ENCODE peak calls at places on chromosomes 4 and X, in seven cellular contexts. I, N, T, M, Y, Z and U are unnamed samples.

GRCh38 chrX:22559506-22559905 is 286.8 kb downstream of the CBLL2 start:
- DNase-seq in Z (no peak), I (peak), Y (no peak), M (no peak), T (peak), N (no peak), U (no peak)

GRCh38 chr4:7430965-7431695 is 3.6 kb downstream of the PSAPL1 start:
- DNase-seq in M (peak), T (no peak), Z (no peak), Y (no peak), I (no peak), N (peak), U (no peak)

GRCh38 chrX:1316527-1316926 is 20.1 kb upstream of the IL3RA start:
- DNase-seq in T (no peak), M (peak), Z (no peak), N (peak), Y (no peak), I (no peak), U (no peak)

GRCh38 chr4:70895405-70895804 is 6.8 kb upstream of the MOB1B start:
- DNase-seq in Z (no peak), N (no peak), T (peak), Y (peak), M (no peak), I (no peak), U (no peak)

GRCh38 chr4:148444296-148445070 is 2.3 kb upstream of the NR3C2 start:
- DNase-seq in Z (no peak), M (peak), T (peak), I (no peak), Y (no peak), N (peak), U (no peak)

GRCh38 chr4:92198711-92199110 is 105.1 kb upstream of the GRID2 start:
- DNase-seq in N (no peak), Y (peak), Z (no peak), M (no peak), I (peak), T (peak), U (no peak)

GRCh38 chrX:21479695-21480280 is 105.6 kb downstream of the CNKSR2 start:
- DNase-seq in Z (no peak), M (no peak), I (peak), T (peak), Y (peak), N (no peak), U (no peak)

GRCh38 chr4:103099691-103100392 is at the start of gene BDH2:
- DNase-seq in T (peak), I (peak), N (no peak), Y (peak), M (peak), Z (no peak), U (no peak)

GRCh38 chrX:134849390-134849789 is 141.4 kb upstream of the SMIM10 start:
- DNase-seq in Z (no peak), M (no peak), I (peak), Y (peak), N (no peak), T (peak), U (no peak)

GRCh38 chr4:48943387-48943786 is 36.8 kb upstream of the OCIAD2 start:
- DNase-seq in Z (no peak), M (no peak), I (no peak), T (peak), N (no peak), Y (no peak), U (no peak)

GRCh38 chrX:111270339-111270738 is at the start of gene CAPN6:
- DNase-seq in T (peak), Y (no peak), I (no peak), M (no peak), N (no peak), Z (no peak), U (no peak)

GRCh38 chrX:12115377-12115776 is 22.9 kb upstream of the FRMPD4 start:
- DNase-seq in I (no peak), N (no peak), T (no peak), M (no peak), Y (no peak), Z (no peak), U (no peak)

GRCh38 chrX:46683023-46683422 is 75.9 kb downstream of the SLC9A7 start:
- DNase-seq in T (peak), Z (no peak), M (no peak), N (no peak), Y (peak), I (no peak), U (no peak)

GRCh38 chrX:110318664-110318968 is 731 bp upstream of the AMMECR1 start:
- DNase-seq in N (no peak), Z (no peak), T (no peak), Y (no peak), M (no peak), I (no peak), U (no peak)

GRCh38 chr4:73070072-73070385 is 513 bp upstream of the COX18 start:
- DNase-seq in T (no peak), Y (no peak), M (no peak), I (no peak), N (no peak), Z (no peak), U (no peak)

GRCh38 chrX:130758072-130758471 is 144.9 kb downstream of the ENOX2 start:
- DNase-seq in Y (no peak), N (no peak), I (no peak), T (no peak), M (no peak), Z (no peak), U (no peak)

GRCh38 chr4:67087897-67088296 is 457.4 kb downstream of the CENPC start:
- DNase-seq in M (no peak), I (no peak), N (peak), Z (no peak), T (peak), Y (peak), U (no peak)

GRCh38 chrX:131617182-131617581 is 73.3 kb downstream of the OR13H1 start:
- DNase-seq in Z (no peak), T (peak), M (no peak), I (peak), Y (peak), N (no peak), U (no peak)

GRCh38 chrX:92270936-92271655 is 491.9 kb downstream of the PCDH11X start:
- DNase-seq in T (no peak), I (peak), Y (no peak), N (no peak), Z (no peak), M (no peak), U (no peak)

GRCh38 chr4:115965588-115965987 is 852.2 kb upstream of the NDST4 start:
- DNase-seq in M (no peak), T (no peak), N (no peak), Y (no peak), Z (no peak), I (no peak), U (no peak)

GRCh38 chr4:121278811-121279368 is 101.9 kb downstream of the QRFPR start:
- DNase-seq in Z (no peak), M (no peak), Y (peak), N (no peak), T (peak), I (no peak), U (no peak)

GRCh38 chrX:18906286-18906685 is 77.6 kb downstream of the PHKA2 start:
- DNase-seq in N (no peak), Y (no peak), Z (no peak), I (no peak), M (no peak), T (no peak), U (no peak)

GRCh38 chr4:177250056-177250696 is 59.5 kb upstream of the NEIL3 start:
- DNase-seq in N (peak), T (peak), I (peak), Z (no peak), M (no peak), Y (peak), U (peak)

GRCh38 chrX:130071611-130072349 is 38.5 kb downstream of the ELF4 start:
- DNase-seq in T (no peak), Z (no peak), N (no peak), I (no peak), M (no peak), Y (no peak), U (no peak)

GRCh38 chrX:148620023-148620422 is 119.6 kb downstream of the AFF2 start:
- DNase-seq in Z (no peak), I (no peak), M (no peak), N (no peak), Y (no peak), T (peak), U (no peak)

GRCh38 chr4:156858071-156858470 is 113.5 kb downstream of the PDGFC start:
- DNase-seq in T (no peak), Z (no peak), Y (no peak), N (no peak), M (no peak), I (no peak), U (no peak)

GRCh38 chrX:10282490-10282889 is 125.7 kb downstream of the CLCN4 start:
- DNase-seq in Y (no peak), I (no peak), T (no peak), N (no peak), Z (no peak), M (no peak), U (no peak)

GRCh38 chr4:24842356-24842755 is 47.0 kb downstream of the SOD3 start:
- DNase-seq in T (no peak), Z (no peak), Y (no peak), I (no peak), N (no peak), M (no peak), U (no peak)

GRCh38 chrX:140510306-140510676 is 5.4 kb upstream of the SOX3 start:
- DNase-seq in I (no peak), Z (no peak), T (no peak), Y (no peak), M (no peak), N (no peak), U (no peak)

DNA sequence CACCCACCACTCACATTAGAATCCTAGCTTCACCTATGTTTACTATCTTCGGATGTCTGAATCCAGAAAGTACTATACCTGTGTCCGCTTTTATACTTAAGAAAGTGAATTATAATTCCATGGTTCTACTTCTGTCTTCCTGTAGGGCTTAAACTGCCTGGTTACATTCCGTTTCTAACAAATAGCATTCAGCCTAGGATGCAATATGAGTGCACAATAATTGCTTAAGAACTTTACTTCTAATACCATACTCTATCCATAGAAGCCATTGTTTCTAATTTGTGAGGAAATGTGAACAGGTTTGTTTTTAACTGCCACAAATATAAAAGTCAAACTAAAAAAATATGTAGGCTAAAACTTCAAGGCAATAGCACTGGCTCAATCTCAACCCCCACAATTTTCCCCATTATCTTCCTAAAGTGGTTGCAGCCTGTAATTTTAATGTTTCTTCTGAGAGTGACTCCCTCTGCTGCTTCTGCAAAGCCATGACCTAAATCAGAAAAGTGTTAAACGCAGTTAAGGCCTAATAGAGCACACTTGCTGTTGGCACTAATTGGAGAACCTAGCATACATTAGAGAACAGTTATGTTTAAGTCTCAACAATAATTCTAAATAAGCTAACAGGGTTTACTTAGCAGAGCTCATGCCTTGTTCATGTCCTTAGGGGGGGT is 4.2 kb downstream of the UNC5C start:
- DNase-seq in N (no peak), M (no peak), I (peak), T (peak), Y (no peak), Z (no peak), U (no peak)
- TF ChIP-seq CTCF in N (no peak), M (no peak), I (peak), T (peak), Y (peak), Z (no peak), U (peak)

GRCh38 chr4:155403886-155404285 is 27.1 kb upstream of the MAP9 start:
- DNase-seq in I (peak), N (no peak), Z (no peak), T (peak), Y (peak), M (no peak), U (no peak)
- TF ChIP-seq CTCF in I (peak), N (no peak), Z (no peak), T (peak), Y (peak), M (peak), U (peak)

GRCh38 chr4:86441175-86441960 is 81.5 kb upstream of the MAPK10 start:
- DNase-seq in M (no peak), I (peak), Z (no peak), T (peak), N (no peak), Y (peak), U (no peak)
- TF ChIP-seq CTCF in M (no peak), I (no peak), Z (no peak), T (no peak), N (no peak), Y (no peak), U (peak)

DNA sequence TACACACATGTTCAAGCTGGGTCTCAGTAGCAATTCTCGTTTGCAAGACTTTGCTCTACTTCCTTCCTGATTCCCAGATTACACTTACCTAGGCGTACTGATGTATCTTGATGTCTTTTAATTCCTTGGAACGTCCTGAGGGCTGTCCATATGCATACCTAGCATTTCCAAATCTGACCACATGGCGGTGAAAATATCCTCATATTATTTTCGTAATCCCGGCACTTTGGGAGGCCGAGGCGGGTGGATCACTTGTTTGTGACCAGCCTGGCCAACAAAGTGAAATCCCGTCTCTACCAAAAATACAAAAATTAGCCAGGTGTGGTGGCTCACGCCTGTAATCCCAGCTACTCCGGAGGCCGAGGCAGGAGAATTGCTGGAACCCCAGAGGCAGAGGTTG is 1786.3 kb upstream of the TENM3 start:
- DNase-seq in N (no peak), T (no peak), I (no peak), M (no peak), Y (no peak), Z (no peak), U (no peak)
- TF ChIP-seq CTCF in N (no peak), T (peak), I (no peak), M (no peak), Y (no peak), Z (no peak), U (no peak)

GRCh38 chrX:48761674-48762471 is at the start of gene GLOD5:
- DNase-seq in Z (no peak), N (no peak), I (no peak), M (no peak), T (peak), Y (peak), U (no peak)
- TF ChIP-seq CTCF in Z (no peak), N (no peak), I (no peak), M (no peak), T (peak), Y (peak), U (peak)

DNA sequence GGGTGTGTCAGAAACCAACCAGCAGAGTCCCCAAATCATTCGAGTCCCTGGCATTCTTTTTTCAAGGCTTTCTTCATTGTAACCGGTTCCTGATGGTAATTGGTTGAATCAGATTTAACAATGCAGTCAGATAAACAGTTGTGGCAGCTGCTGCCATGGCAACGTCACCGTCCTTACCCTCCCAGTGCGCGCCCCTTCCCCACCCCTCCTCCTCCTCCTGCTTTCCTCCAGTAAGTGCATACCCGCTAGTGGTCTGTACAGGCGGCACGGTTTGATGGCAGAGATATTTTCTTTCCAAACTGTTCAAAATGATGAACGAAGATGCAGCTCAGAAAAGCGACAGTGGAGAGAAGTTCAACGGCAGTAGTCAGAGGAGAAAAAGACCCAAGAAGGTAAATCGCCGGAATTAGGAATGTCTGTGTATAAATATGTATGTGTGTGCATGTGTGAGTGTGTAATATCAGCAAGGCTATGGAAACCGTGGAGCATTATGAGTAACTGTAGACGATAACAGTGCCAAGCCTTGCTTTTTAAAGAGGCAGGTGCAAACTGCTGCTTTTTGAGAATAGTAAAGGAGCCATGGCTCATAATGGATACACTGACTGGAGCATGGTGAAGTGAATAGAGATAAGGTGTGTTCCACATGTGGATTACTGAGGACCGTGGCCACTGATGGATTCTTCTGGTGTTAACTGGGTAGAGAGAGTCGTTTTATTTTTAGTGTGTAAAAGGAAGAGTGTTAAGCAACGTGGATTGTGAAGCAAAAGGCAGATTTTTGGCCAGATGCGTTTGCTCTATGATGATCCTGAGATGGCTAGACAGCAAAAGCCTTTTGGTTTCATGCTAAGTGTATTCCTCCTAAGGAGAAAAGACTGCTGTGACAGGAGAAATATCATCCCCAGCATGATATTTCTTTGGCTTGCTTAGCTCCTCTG is at the start of gene ANK2:
- DNase-seq in I (peak), Y (no peak), T (no peak), Z (no peak), N (no peak), M (no peak), U (no peak)
- TF ChIP-seq CTCF in I (no peak), Y (no peak), T (no peak), Z (no peak), N (no peak), M (no peak), U (no peak)

GRCh38 chr4:80370635-80371034 is 35.1 kb downstream of the CFAP299 start:
- DNase-seq in M (no peak), N (no peak), Y (no peak), Z (no peak), T (no peak), I (no peak), U (no peak)

GRCh38 chr4:80362578-80363181 is 27.1 kb downstream of the CFAP299 start:
- DNase-seq in I (peak), T (peak), Y (peak), M (no peak), N (no peak), Z (no peak), U (no peak)

GRCh38 chr4:80367737-80368136 is 32.2 kb downstream of the CFAP299 start:
- DNase-seq in Z (no peak), M (no peak), Y (peak), T (peak), N (no peak), I (no peak), U (no peak)

GRCh38 chr4:80361329-80361900 is 25.9 kb downstream of the CFAP299 start:
- DNase-seq in I (peak), Y (peak), N (no peak), Z (no peak), M (no peak), T (peak), U (no peak)

GRCh38 chr4:80365928-80366327 is 30.4 kb downstream of the CFAP299 start:
- DNase-seq in Y (peak), T (peak), I (peak), N (no peak), Z (no peak), M (peak), U (no peak)
- TF ChIP-seq CTCF in Y (peak), T (peak), I (peak), N (no peak), Z (no peak), M (peak), U (peak)